ENCODE peak calls at places on chromosomes 1 and 21, in five cellular contexts. Z is K562, D is esophagus muscularis mucosa, W is mammary epithelial cell, K is fibroblast of lung. B is an unnamed sample.

GRCh38 chr1:152167835-152168534 is 9.0 kb upstream of the RPTN start:
- DNase-seq in Z (no peak), D (no peak), W (peak), K (peak), B (no peak)

GRCh38 chr1:151342562-151342961 is 4.5 kb downstream of the RFX5 start:
- DNase-seq in Z (no peak), D (no peak), W (no peak), K (no peak), B (no peak)

GRCh38 chr1:89671775-89672488 is 39.0 kb downstream of the LRRC8C start:
- DNase-seq in Z (no peak), D (no peak), W (peak), K (peak), B (no peak)

GRCh38 chr1:37989381-37989930 is 366 bp downstream of the SF3A3 start:
- DNase-seq in Z (peak), D (no peak), W (peak), K (peak), B (peak)

GRCh38 chr1:149978547-149979023 is 31.9 kb downstream of the OTUD7B start:
- DNase-seq in Z (no peak), D (no peak), W (peak), K (no peak), B (no peak)

GRCh38 chr1:29271724-29272123 is 35.4 kb downstream of the PTPRU start:
- DNase-seq in Z (no peak), D (no peak), W (peak), K (peak), B (peak)

GRCh38 chr21:36155603-36156338 is 853 bp upstream of the DOP1B start:
- DNase-seq in Z (no peak), D (no peak), W (peak), K (no peak), B (no peak)

GRCh38 chr21:46542588-46543092 is 62.2 kb downstream of the S100B start:
- DNase-seq in Z (no peak), D (peak), W (no peak), K (no peak), B (no peak)

GRCh38 chr1:207219979-207220889 is 101.2 kb upstream of the CD55 start:
- DNase-seq in Z (no peak), D (no peak), W (no peak), K (no peak), B (no peak)

GRCh38 chr1:116806245-116806644 is 52.0 kb downstream of the CD2 start:
- DNase-seq in Z (no peak), D (peak), W (no peak), K (no peak), B (no peak)

GRCh38 chr1:111937147-111937725 is 52.2 kb downstream of the KCND3 start:
- DNase-seq in Z (no peak), D (no peak), W (no peak), K (no peak), B (no peak)

GRCh38 chr1:116540088-116540487 is 30.7 kb downstream of the CD58 start:
- DNase-seq in Z (no peak), D (no peak), W (no peak), K (no peak), B (no peak)

GRCh38 chr1:95207223-95207935 is 26.6 kb upstream of the RWDD3 start:
- DNase-seq in Z (no peak), D (no peak), W (no peak), K (no peak), B (no peak)

GRCh38 chr1:55071477-55071876 is 32.1 kb downstream of the PCSK9 start:
- DNase-seq in Z (peak), D (peak), W (peak), K (peak), B (peak)

GRCh38 chr1:102897537-102897936 is 210.8 kb downstream of the COL11A1 start:
- DNase-seq in Z (no peak), D (no peak), W (peak), K (peak), B (no peak)

GRCh38 chr1:229342902-229343587 is at the start of gene CCSAP:
- DNase-seq in Z (no peak), D (no peak), W (peak), K (peak), B (no peak)

GRCh38 chr1:17922833-17923232 is 167.7 kb downstream of the ACTL8 start:
- DNase-seq in Z (peak), D (no peak), W (peak), K (peak), B (peak)

GRCh38 chr1:113875714-113876113 is 4.2 kb upstream of the PTPN22 start:
- DNase-seq in Z (no peak), D (no peak), W (no peak), K (peak), B (no peak)

GRCh38 chr1:200550367-200550766 is 70.2 kb downstream of the KIF14 start:
- DNase-seq in Z (no peak), D (no peak), W (peak), K (peak), B (no peak)

GRCh38 chr21:36134820-36135390 is at the start of gene CBR3:
- DNase-seq in Z (no peak), D (no peak), W (no peak), K (peak), B (no peak)

GRCh38 chr1:94015489-94015817 is 105.5 kb downstream of the ABCA4 start:
- DNase-seq in Z (no peak), D (no peak), W (no peak), K (no peak), B (no peak)

GRCh38 chr1:210262167-210262896 is 29.7 kb downstream of the SERTAD4 start:
- DNase-seq in Z (no peak), D (no peak), W (peak), K (peak), B (no peak)

GRCh38 chr1:19212167-19212566 is 2.1 kb upstream of the UBR4 start:
- DNase-seq in Z (no peak), D (no peak), W (no peak), K (no peak), B (no peak)

GRCh38 chr1:7008975-7009740 is 223.9 kb downstream of the CAMTA1 start:
- DNase-seq in Z (no peak), D (no peak), W (no peak), K (no peak), B (no peak)

GRCh38 chr1:11262171-11263049 is at the start of gene MTOR:
- DNase-seq in Z (peak), D (peak), W (peak), K (peak), B (peak)

GRCh38 chr21:35423694-35424093 is 374.6 kb upstream of the RUNX1 start:
- DNase-seq in Z (no peak), D (no peak), W (peak), K (peak), B (no peak)

GRCh38 chr1:95007687-95008086 is 65.1 kb downstream of the ALG14 start:
- DNase-seq in Z (no peak), D (peak), W (peak), K (no peak), B (no peak)

GRCh38 chr1:65504263-65504662 is 83.8 kb downstream of the LEPR start:
- DNase-seq in Z (no peak), D (no peak), W (no peak), K (no peak), B (no peak)

GRCh38 chr1:19070891-19071621 is 114.6 kb upstream of the IFFO2 start:
- DNase-seq in Z (no peak), D (no peak), W (no peak), K (no peak), B (no peak)

GRCh38 chr1:4931486-4931885 is 277.1 kb downstream of the AJAP1 start:
- DNase-seq in Z (no peak), D (no peak), W (no peak), K (no peak), B (no peak)

GRCh38 chr1:238752332-238752731 is 634.0 kb upstream of the CHRM3 start:
- DNase-seq in Z (no peak), D (no peak), W (no peak), K (peak), B (no peak)

GRCh38 chr1:50438945-50439344 is 15.7 kb upstream of the DMRTA2 start:
- DNase-seq in Z (no peak), D (no peak), W (no peak), K (no peak), B (no peak)

GRCh38 chr1:153869486-153869885 is 53.3 kb downstream of the GATAD2B start:
- DNase-seq in Z (no peak), D (no peak), W (no peak), K (no peak), B (no peak)

GRCh38 chr1:173122958-173123852 is 72.5 kb upstream of the TNFSF18 start:
- DNase-seq in Z (no peak), D (peak), W (peak), K (peak), B (peak)

GRCh38 chr1:193569696-193570269 is 383.4 kb upstream of the B3GALT2 start:
- DNase-seq in Z (no peak), D (no peak), W (peak), K (peak), B (no peak)

GRCh38 chr1:200670215-200671118 is 760 bp upstream of the DDX59 start:
- DNase-seq in Z (peak), D (no peak), W (no peak), K (peak), B (no peak)

GRCh38 chr1:212034516-212035122 is 738 bp downstream of the INTS7 start:
- DNase-seq in Z (no peak), D (no peak), W (no peak), K (no peak), B (no peak)

GRCh38 chr1:167694691-167695090 is 27.1 kb upstream of the MPZL1 start:
- DNase-seq in Z (no peak), D (no peak), W (no peak), K (no peak), B (no peak)

GRCh38 chr1:206685256-206685748 is 597 bp downstream of the MAPKAPK2 start:
- DNase-seq in Z (peak), D (no peak), W (no peak), K (no peak), B (peak)

GRCh38 chr1:8873001-8873400 is 5.5 kb downstream of the ENO1 start:
- DNase-seq in Z (no peak), D (no peak), W (no peak), K (no peak), B (no peak)

GRCh38 chr1:8870118-8870517 is 8.4 kb downstream of the ENO1 start:
- DNase-seq in Z (no peak), D (no peak), W (no peak), K (no peak), B (no peak)

GRCh38 chr1:8871965-8872399 is 6.5 kb downstream of the ENO1 start:
- DNase-seq in Z (no peak), D (no peak), W (no peak), K (peak), B (no peak)

GRCh38 chr1:8870605-8871538 is 7.6 kb downstream of the ENO1 start:
- DNase-seq in Z (no peak), D (no peak), W (peak), K (no peak), B (no peak)

GRCh38 chr1:8871539-8871935 is 6.9 kb downstream of the ENO1 start:
- DNase-seq in Z (no peak), D (no peak), W (peak), K (no peak), B (no peak)
- TF ChIP-seq CTCF in Z (peak), D (no peak), W (peak), K (no peak), B (peak)

GRCh38 chr21:30269803-30270530 is 12.8 kb downstream of the KRTAP24-1 start:
- DNase-seq in Z (no peak), D (no peak), W (no peak), K (no peak), B (no peak)

GRCh38 chr21:30268608-30269197 is 14.0 kb downstream of the KRTAP24-1 start:
- DNase-seq in Z (peak), D (no peak), W (no peak), K (no peak), B (no peak)
- TF ChIP-seq CTCF in Z (peak), D (no peak), W (peak), K (no peak), B (peak)

GRCh38 chr1:197521118-197521739 is 253.2 kb downstream of the CRB1 start:
- DNase-seq in Z (peak), D (no peak), W (peak), K (peak), B (peak)

DNA sequence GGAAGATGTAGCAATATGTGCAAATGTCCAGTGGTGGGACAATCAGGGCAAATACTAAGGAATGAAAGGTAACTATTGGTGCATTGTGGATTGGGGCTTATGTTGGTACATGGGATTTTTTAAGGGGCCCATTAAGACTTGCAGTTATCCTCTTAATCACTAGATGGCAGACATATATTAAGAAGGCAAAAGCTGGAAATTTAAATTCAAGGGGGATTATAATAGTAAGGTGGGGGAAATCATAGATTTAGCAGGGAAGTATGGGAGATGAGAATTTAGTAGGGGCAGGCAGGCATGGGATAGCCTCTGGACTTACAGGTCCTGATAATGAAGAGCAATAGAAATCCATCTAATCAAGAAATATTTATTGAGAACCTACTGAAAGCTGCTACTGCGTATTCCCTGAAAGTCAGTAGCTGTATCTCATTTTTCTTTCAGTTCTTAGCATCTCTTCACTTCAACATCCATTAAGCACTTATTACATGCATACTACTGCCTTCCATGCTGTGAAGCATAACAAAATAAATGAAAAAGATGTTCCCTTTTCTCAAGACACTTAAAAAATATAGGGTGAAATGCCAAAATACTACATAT is 251.8 kb downstream of the CRB1 start:
- DNase-seq in Z (peak), D (no peak), W (peak), K (peak), B (no peak)
- TF ChIP-seq CTCF in Z (peak), D (no peak), W (peak), K (no peak), B (peak)

GRCh38 chr21:31548688-31549087 is 110.8 kb upstream of the SOD1 start:
- DNase-seq in Z (no peak), D (no peak), W (no peak), K (no peak), B (no peak)
- TF ChIP-seq CTCF in Z (no peak), D (no peak), W (no peak), K (no peak), B (no peak)

DNA sequence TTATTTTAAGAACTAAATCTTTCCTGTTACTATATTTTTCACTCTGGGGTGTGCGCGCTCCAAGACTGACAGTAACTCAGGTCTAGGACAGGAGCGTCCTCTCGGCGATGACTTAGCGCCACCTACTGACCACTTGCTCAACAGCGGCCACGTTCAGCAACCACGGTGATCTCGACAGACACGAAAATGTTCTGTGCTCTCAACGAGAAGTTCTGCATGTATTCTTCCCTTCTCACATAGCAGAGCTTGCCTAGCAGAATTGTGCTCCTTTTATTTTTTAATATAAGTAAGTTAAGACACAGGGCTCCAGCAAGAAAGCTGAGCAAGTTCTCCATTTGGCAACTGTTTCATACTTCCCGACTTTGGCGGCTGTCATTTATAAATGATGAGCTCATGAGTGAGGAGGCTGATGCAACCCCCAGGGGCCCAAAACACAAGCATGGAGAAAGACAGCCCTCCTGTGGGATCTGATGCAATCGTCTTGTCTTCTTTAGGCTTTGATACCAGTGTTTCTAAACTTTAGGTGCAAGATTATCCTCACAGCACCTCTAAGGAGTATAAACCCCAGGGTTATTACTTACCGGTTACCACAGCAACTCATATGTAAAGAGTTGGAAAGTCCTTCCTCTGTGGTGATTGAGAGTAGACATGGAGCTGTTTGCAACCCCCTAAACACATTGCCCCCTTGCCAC is 92.6 kb downstream of the HHIPL2 start:
- DNase-seq in Z (peak), D (peak), W (peak), K (peak), B (peak)
- TF ChIP-seq CTCF in Z (peak), D (peak), W (peak), K (peak), B (peak)

GRCh38 chr1:23554481-23555224 is 4.6 kb downstream of the ID3 start:
- DNase-seq in Z (peak), D (no peak), W (peak), K (peak), B (peak)
- TF ChIP-seq CTCF in Z (peak), D (peak), W (peak), K (peak), B (no peak)

B was measured in endothelial cell.